ENCODE peak calls at places on chromosomes 13 and 19, in five cellular contexts. One of them, this sample, is unnamed.

GRCh38 chr13:25762795-25763377 is 288.9 kb downstream of the SHISA2 start:
- DNase-seq in HCT116: no peak
- DNase-seq in HepG2: no peak
- DNase-seq in GM12878: no peak
- DNase-seq in K562: no peak
- DNase-seq in this sample: no peak

GRCh38 chr13:100440756-100441421 is 147.7 kb downstream of the GGACT start:
- DNase-seq in HCT116: no peak
- DNase-seq in HepG2: peak
- DNase-seq in GM12878: no peak
- DNase-seq in K562: no peak
- DNase-seq in this sample: no peak

GRCh38 chr19:14467816-14468215 is 7.3 kb downstream of the PTGER1 start:
- DNase-seq in HCT116: no peak
- DNase-seq in HepG2: no peak
- DNase-seq in GM12878: no peak
- DNase-seq in K562: peak
- DNase-seq in this sample: no peak

GRCh38 chr19:10968527-10969081 is 7.8 kb downstream of the SMARCA4 start:
- DNase-seq in HCT116: no peak
- DNase-seq in HepG2: no peak
- DNase-seq in GM12878: peak
- DNase-seq in K562: no peak
- DNase-seq in this sample: no peak

GRCh38 chr19:49142866-49143335 is 12.3 kb downstream of the HRC start:
- DNase-seq in HCT116: no peak
- DNase-seq in HepG2: no peak
- DNase-seq in GM12878: no peak
- DNase-seq in K562: peak
- DNase-seq in this sample: peak

GRCh38 chr13:111424134-111424533 is 103.7 kb downstream of the TEX29 start:
- DNase-seq in HCT116: no peak
- DNase-seq in HepG2: no peak
- DNase-seq in GM12878: no peak
- DNase-seq in K562: peak
- DNase-seq in this sample: no peak

GRCh38 chr13:73449258-73449657 is 390.5 kb downstream of the KLF5 start:
- DNase-seq in HCT116: no peak
- DNase-seq in HepG2: no peak
- DNase-seq in GM12878: no peak
- DNase-seq in K562: no peak
- DNase-seq in this sample: no peak

GRCh38 chr19:56884481-56884880 is 44.0 kb upstream of the PEG3 start:
- DNase-seq in HCT116: no peak
- DNase-seq in HepG2: no peak
- DNase-seq in GM12878: no peak
- DNase-seq in K562: no peak
- DNase-seq in this sample: no peak

GRCh38 chr19:40271706-40272105 is 13.4 kb downstream of the AKT2 start:
- DNase-seq in HCT116: no peak
- DNase-seq in HepG2: no peak
- DNase-seq in GM12878: no peak
- DNase-seq in K562: no peak
- DNase-seq in this sample: no peak

GRCh38 chr13:94549241-94550029 is 46.5 kb downstream of the TGDS start:
- DNase-seq in HCT116: peak
- DNase-seq in HepG2: peak
- DNase-seq in GM12878: peak
- DNase-seq in K562: peak
- DNase-seq in this sample: peak

GRCh38 chr19:46959962-46960556 is 59.6 kb upstream of the NPAS1 start:
- DNase-seq in HCT116: no peak
- DNase-seq in HepG2: no peak
- DNase-seq in GM12878: no peak
- DNase-seq in K562: no peak
- DNase-seq in this sample: no peak

GRCh38 chr13:112252744-112253590 is 123.2 kb upstream of the SPACA7 start:
- DNase-seq in HCT116: no peak
- DNase-seq in HepG2: no peak
- DNase-seq in GM12878: no peak
- DNase-seq in K562: no peak
- DNase-seq in this sample: no peak

GRCh38 chr13:60538566-60538965 is 141.5 kb downstream of the TDRD3 start:
- DNase-seq in HCT116: no peak
- DNase-seq in HepG2: no peak
- DNase-seq in GM12878: no peak
- DNase-seq in K562: no peak
- DNase-seq in this sample: no peak

GRCh38 chr13:56182598-56182997 is 958.1 kb upstream of the PRR20A start:
- DNase-seq in HCT116: no peak
- DNase-seq in HepG2: no peak
- DNase-seq in GM12878: no peak
- DNase-seq in K562: no peak
- DNase-seq in this sample: no peak

GRCh38 chr19:21604941-21605548 is 99.6 kb downstream of the ZNF429 start:
- DNase-seq in HCT116: no peak
- DNase-seq in HepG2: no peak
- DNase-seq in GM12878: no peak
- DNase-seq in K562: no peak
- DNase-seq in this sample: no peak

GRCh38 chr19:21602105-21602658 is 96.8 kb downstream of the ZNF429 start:
- DNase-seq in HCT116: no peak
- DNase-seq in HepG2: no peak
- DNase-seq in GM12878: no peak
- DNase-seq in K562: no peak
- DNase-seq in this sample: no peak

GRCh38 chr19:21607453-21607852 is 102.1 kb downstream of the ZNF429 start:
- DNase-seq in HCT116: no peak
- DNase-seq in HepG2: no peak
- DNase-seq in GM12878: no peak
- DNase-seq in K562: no peak
- DNase-seq in this sample: no peak

GRCh38 chr19:21604351-21604926 is 99.0 kb downstream of the ZNF429 start:
- DNase-seq in HCT116: no peak
- DNase-seq in HepG2: no peak
- DNase-seq in GM12878: no peak
- DNase-seq in K562: no peak
- DNase-seq in this sample: no peak

DNA sequence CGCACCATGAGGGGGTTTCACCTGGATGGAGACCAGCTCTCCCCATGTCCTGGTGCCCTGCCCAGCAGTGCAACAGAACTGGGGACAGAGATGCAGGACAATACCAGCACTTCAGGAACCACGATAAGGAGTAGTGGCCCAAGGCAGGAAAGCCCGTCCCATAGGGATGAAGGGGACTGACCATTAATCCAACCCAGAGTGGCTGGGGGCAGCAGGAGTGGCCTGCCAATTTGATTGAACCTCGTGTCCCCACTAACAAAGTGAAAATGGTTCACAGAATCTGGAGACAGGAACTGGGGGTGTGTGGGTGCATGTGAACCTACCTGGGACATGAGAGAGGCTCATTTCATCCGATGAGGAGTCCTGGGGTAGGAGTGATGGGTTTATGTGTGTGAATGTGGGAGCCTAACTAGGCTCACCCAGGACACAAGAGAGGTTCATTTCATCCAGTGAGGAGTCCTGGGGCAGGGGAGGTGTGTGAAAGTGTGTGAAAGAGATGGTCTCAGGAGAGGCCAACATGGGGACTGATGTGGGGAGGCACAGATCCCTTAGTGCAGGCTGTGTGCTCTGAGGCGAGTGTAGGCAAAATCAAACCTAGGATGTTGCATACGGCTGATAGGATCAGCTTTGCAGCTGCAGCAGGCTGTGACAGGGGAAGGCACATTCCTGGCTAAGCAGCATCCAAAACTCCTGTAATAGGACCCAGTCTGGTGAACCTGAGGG is 98.2 kb downstream of the ZNF429 start:
- DNase-seq in HCT116: no peak
- DNase-seq in HepG2: no peak
- DNase-seq in GM12878: no peak
- DNase-seq in K562: no peak
- DNase-seq in this sample: no peak
- TF ChIP-seq REST in HCT116: no peak
- TF ChIP-seq REST in HepG2: no peak
- TF ChIP-seq REST in GM12878: no peak
- TF ChIP-seq REST in K562: peak
- TF ChIP-seq REST in this sample: no peak

GRCh38 chr19:45440259-45440638 is 16.5 kb upstream of the ERCC1 start:
- DNase-seq in HCT116: no peak
- DNase-seq in HepG2: no peak
- DNase-seq in GM12878: no peak
- DNase-seq in K562: no peak
- DNase-seq in this sample: no peak

GRCh38 chr19:45439190-45439568 is 15.5 kb upstream of the ERCC1 start:
- DNase-seq in HCT116: no peak
- DNase-seq in HepG2: no peak
- DNase-seq in GM12878: no peak
- DNase-seq in K562: no peak
- DNase-seq in this sample: no peak

GRCh38 chr19:45442408-45442926 is 18.8 kb upstream of the ERCC1 start:
- DNase-seq in HCT116: no peak
- DNase-seq in HepG2: no peak
- DNase-seq in GM12878: no peak
- DNase-seq in K562: no peak
- DNase-seq in this sample: no peak

GRCh38 chr19:45439569-45440258 is 16.0 kb upstream of the ERCC1 start:
- DNase-seq in HCT116: no peak
- DNase-seq in HepG2: no peak
- DNase-seq in GM12878: no peak
- DNase-seq in K562: peak
- DNase-seq in this sample: peak

DNA sequence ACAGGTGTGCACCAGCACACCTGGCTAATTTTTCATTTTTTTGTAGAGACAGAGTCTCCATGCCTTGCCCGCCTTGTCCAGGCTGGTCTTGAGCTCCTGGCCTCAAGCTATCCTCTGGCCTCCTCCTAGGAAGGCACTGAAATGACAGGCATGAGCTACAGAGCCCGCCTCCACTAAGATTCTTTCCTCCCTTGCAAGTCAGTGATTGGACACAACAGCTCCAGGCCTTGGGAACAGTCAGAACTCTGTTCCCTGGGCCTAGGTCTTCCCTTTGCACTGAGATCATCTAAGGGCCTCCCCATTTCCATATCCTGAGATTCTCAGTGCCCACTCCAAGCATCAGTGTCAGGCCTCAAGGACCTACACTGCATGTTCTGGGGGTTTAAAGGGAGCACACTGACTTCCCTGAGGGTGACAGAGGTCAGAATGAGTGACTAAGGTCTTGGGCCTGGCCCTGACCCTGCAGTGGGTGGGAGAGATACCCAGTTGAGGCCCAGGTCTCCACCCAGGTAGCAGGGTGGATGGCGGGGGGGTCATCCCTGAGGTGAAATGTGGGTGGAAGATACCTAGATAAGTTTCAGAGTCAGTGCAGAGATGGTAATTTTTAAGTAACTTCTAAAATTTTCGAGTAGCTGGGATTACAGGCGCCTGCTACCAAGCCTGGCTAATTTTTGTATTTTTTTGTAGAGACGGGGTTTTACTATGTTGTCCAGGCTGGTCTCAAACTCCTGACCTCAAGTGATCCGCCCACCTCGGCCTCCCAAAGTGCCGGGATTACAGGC is 17.3 kb upstream of the ERCC1 start:
- DNase-seq in HCT116: no peak
- DNase-seq in HepG2: no peak
- DNase-seq in GM12878: no peak
- DNase-seq in K562: peak
- DNase-seq in this sample: no peak
- H3K9ac ChIP-seq in HCT116: peak
- H3K9ac ChIP-seq in HepG2: peak
- H3K9ac ChIP-seq in GM12878: no peak
- H3K9ac ChIP-seq in K562: peak
- H3K9ac ChIP-seq in this sample: no peak

DNA sequence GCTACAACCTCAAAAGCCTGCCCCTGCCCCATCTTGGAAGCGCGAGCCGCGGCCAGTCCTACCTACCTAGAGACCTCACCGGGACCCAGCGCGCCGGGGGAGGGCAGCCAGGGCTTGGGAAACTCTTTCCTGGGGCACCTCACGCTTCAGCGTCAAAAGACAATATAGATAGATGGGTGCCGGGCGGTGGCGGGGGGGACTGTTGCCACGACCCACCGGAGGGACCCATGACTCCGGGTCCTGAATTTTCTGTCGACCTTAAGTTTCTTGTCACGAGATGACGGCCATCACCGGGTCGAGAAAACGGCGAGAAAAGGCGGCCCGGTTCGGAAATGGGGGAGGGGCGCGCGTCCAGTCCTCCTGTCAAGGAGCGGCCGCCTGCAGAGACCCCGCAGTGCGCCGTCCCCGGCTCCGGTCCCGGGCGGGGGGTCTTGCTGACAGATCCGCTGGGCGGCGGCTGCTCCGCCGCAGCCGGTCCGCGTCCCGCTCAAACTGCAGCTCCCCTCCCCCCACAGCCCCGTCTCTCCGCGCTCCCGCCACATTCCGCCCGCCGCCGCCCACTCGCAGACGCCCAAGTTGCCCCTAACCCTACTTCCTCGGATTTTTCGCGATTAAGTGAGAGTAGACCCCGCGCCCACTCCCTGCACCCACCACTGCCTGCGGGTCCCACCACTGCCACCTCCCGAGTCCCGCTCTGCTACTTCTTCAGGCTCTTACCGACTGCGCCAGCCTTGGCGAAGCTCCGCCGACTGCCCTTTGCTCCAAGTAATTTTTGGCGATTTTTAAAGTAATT is 66.1 kb downstream of the KCNRG start:
- DNase-seq in HCT116: no peak
- DNase-seq in HepG2: no peak
- DNase-seq in GM12878: no peak
- DNase-seq in K562: peak
- DNase-seq in this sample: peak
- TF ChIP-seq REST in HCT116: no peak
- TF ChIP-seq REST in HepG2: no peak
- TF ChIP-seq REST in GM12878: no peak
- TF ChIP-seq REST in K562: no peak
- TF ChIP-seq REST in this sample: no peak

DNA sequence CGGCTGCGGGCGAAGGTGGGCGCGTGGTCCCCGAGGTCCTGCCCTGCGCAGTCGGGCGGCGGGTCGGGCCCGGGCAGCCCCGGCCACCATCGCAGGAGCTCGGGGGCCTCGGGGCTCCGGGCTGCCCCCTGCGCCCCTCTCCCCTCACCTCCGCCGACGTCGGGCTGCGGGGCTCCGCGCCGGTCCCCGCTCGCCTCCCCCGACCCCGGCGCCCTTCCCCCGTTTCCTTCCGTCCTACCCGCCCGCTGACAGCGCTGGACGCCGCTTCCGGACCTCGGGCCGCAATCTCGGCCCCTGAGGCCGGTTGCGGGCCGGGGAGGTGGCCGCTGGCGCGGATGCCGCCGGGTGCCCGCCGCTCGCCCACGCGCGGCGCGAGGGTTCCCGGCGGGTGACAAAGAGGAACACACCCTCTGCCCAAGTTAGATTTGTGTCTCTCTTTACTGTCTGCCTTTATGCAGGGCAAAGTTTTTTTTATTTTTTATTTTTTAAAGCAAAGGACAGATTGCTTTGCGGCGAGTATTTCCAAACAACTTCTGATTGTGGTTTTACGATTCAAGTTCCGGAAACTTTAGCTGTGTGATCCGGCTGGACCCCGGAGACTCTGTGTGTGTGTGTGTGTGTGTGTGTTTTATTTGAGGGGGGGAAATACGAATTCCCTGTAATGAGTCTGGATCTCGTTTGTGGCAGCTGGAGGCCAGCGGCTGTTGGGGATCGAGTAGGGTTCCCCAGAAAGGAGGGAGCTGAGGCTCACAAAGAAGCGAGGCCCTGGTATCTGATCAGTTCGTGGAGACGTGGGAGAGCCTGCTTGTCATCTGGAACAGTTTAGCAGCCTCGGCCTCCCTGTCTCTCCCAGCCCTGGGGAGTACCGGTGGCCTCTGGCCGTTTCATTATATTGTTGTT is 957 bp downstream of the FARP1 start:
- DNase-seq in HCT116: no peak
- DNase-seq in HepG2: no peak
- DNase-seq in GM12878: no peak
- DNase-seq in K562: no peak
- DNase-seq in this sample: peak
- H3K9ac ChIP-seq in HCT116: peak
- H3K9ac ChIP-seq in HepG2: peak
- H3K9ac ChIP-seq in GM12878: peak
- H3K9ac ChIP-seq in K562: no peak
- H3K9ac ChIP-seq in this sample: peak

This sample was measured in SK-N-SH.